ENCODE peak calls at places on chromosomes 13 and 19, in nine cellular contexts. One of them, this sample, is unnamed.

GRCh38 chr13:50227356-50227755 is 212.1 kb downstream of the KCNRG start:
- DNase-seq in ovary: no peak
- DNase-seq in stomach: no peak
- DNase-seq in transverse colon: no peak
- DNase-seq in tibial nerve: no peak
- DNase-seq in A549: no peak
- DNase-seq in HepG2: no peak
- DNase-seq in SK-N-SH: no peak
- DNase-seq in GM12878: no peak
- DNase-seq in this sample: no peak

GRCh38 chr13:33611016-33611805 is 206.7 kb upstream of the RFC3 start:
- DNase-seq in ovary: peak
- DNase-seq in stomach: peak
- DNase-seq in transverse colon: peak
- DNase-seq in tibial nerve: peak
- DNase-seq in A549: no peak
- DNase-seq in HepG2: peak
- DNase-seq in SK-N-SH: no peak
- DNase-seq in GM12878: no peak
- DNase-seq in this sample: peak

GRCh38 chr13:110876592-110876991 is 38.3 kb downstream of the ANKRD10 start:
- DNase-seq in ovary: no peak
- DNase-seq in stomach: no peak
- DNase-seq in transverse colon: no peak
- DNase-seq in tibial nerve: no peak
- DNase-seq in A549: no peak
- DNase-seq in HepG2: no peak
- DNase-seq in SK-N-SH: no peak
- DNase-seq in GM12878: no peak
- DNase-seq in this sample: no peak

GRCh38 chr19:3007975-3008374 is 21.1 kb downstream of the TLE2 start:
- DNase-seq in ovary: no peak
- DNase-seq in stomach: no peak
- DNase-seq in transverse colon: no peak
- DNase-seq in tibial nerve: no peak
- DNase-seq in A549: no peak
- DNase-seq in HepG2: no peak
- DNase-seq in SK-N-SH: no peak
- DNase-seq in GM12878: no peak
- DNase-seq in this sample: no peak

GRCh38 chr13:39422845-39423565 is 180.0 kb downstream of the LHFPL6 start:
- DNase-seq in ovary: no peak
- DNase-seq in stomach: no peak
- DNase-seq in transverse colon: no peak
- DNase-seq in tibial nerve: no peak
- DNase-seq in A549: no peak
- DNase-seq in HepG2: no peak
- DNase-seq in SK-N-SH: no peak
- DNase-seq in GM12878: no peak
- DNase-seq in this sample: no peak

GRCh38 chr13:85798999-85799646 is at the start of gene SLITRK6:
- DNase-seq in ovary: no peak
- DNase-seq in stomach: no peak
- DNase-seq in transverse colon: no peak
- DNase-seq in tibial nerve: no peak
- DNase-seq in A549: peak
- DNase-seq in HepG2: no peak
- DNase-seq in SK-N-SH: peak
- DNase-seq in GM12878: no peak
- DNase-seq in this sample: no peak

GRCh38 chr19:53655042-53655665 is 23.4 kb downstream of the DPRX start:
- DNase-seq in ovary: no peak
- DNase-seq in stomach: no peak
- DNase-seq in transverse colon: no peak
- DNase-seq in tibial nerve: no peak
- DNase-seq in A549: no peak
- DNase-seq in HepG2: no peak
- DNase-seq in SK-N-SH: no peak
- DNase-seq in GM12878: no peak
- DNase-seq in this sample: no peak

GRCh38 chr19:4373601-4374441 is 26.5 kb downstream of the SH3GL1 start:
- DNase-seq in ovary: peak
- DNase-seq in stomach: no peak
- DNase-seq in transverse colon: no peak
- DNase-seq in tibial nerve: no peak
- DNase-seq in A549: no peak
- DNase-seq in HepG2: no peak
- DNase-seq in SK-N-SH: no peak
- DNase-seq in GM12878: no peak
- DNase-seq in this sample: peak

GRCh38 chr19:3360494-3361383 is 5.6 kb upstream of the NFIC start:
- DNase-seq in ovary: peak
- DNase-seq in stomach: peak
- DNase-seq in transverse colon: peak
- DNase-seq in tibial nerve: no peak
- DNase-seq in A549: no peak
- DNase-seq in HepG2: no peak
- DNase-seq in SK-N-SH: peak
- DNase-seq in GM12878: no peak
- DNase-seq in this sample: peak

GRCh38 chr13:99407906-99408702 is 93.2 kb upstream of the TM9SF2 start:
- DNase-seq in ovary: no peak
- DNase-seq in stomach: no peak
- DNase-seq in transverse colon: no peak
- DNase-seq in tibial nerve: no peak
- DNase-seq in A549: no peak
- DNase-seq in HepG2: no peak
- DNase-seq in SK-N-SH: no peak
- DNase-seq in GM12878: no peak
- DNase-seq in this sample: no peak
- H3K4me3 ChIP-seq in ovary: no peak
- H3K4me3 ChIP-seq in stomach: no peak
- H3K4me3 ChIP-seq in transverse colon: no peak
- H3K4me3 ChIP-seq in tibial nerve: no peak
- H3K4me3 ChIP-seq in A549: no peak
- H3K4me3 ChIP-seq in HepG2: no peak
- H3K4me3 ChIP-seq in SK-N-SH: no peak
- H3K4me3 ChIP-seq in GM12878: no peak
- H3K4me3 ChIP-seq in this sample: no peak

GRCh38 chr13:112885242-112885781 is 83.7 kb upstream of the MCF2L start:
- DNase-seq in ovary: no peak
- DNase-seq in stomach: no peak
- DNase-seq in transverse colon: no peak
- DNase-seq in tibial nerve: no peak
- DNase-seq in A549: no peak
- DNase-seq in HepG2: no peak
- DNase-seq in SK-N-SH: no peak
- DNase-seq in GM12878: no peak
- DNase-seq in this sample: no peak

GRCh38 chr13:112883241-112883945 is 85.6 kb upstream of the MCF2L start:
- DNase-seq in ovary: no peak
- DNase-seq in stomach: no peak
- DNase-seq in transverse colon: no peak
- DNase-seq in tibial nerve: no peak
- DNase-seq in A549: no peak
- DNase-seq in HepG2: no peak
- DNase-seq in SK-N-SH: no peak
- DNase-seq in GM12878: no peak
- DNase-seq in this sample: no peak

GRCh38 chr13:112887557-112887991 is 81.4 kb upstream of the MCF2L start:
- DNase-seq in ovary: no peak
- DNase-seq in stomach: no peak
- DNase-seq in transverse colon: no peak
- DNase-seq in tibial nerve: no peak
- DNase-seq in A549: no peak
- DNase-seq in HepG2: no peak
- DNase-seq in SK-N-SH: no peak
- DNase-seq in GM12878: no peak
- DNase-seq in this sample: no peak

GRCh38 chr13:112887151-112887550 is 81.9 kb upstream of the MCF2L start:
- DNase-seq in ovary: no peak
- DNase-seq in stomach: no peak
- DNase-seq in transverse colon: no peak
- DNase-seq in tibial nerve: no peak
- DNase-seq in A549: no peak
- DNase-seq in HepG2: no peak
- DNase-seq in SK-N-SH: no peak
- DNase-seq in GM12878: no peak
- DNase-seq in this sample: no peak

DNA sequence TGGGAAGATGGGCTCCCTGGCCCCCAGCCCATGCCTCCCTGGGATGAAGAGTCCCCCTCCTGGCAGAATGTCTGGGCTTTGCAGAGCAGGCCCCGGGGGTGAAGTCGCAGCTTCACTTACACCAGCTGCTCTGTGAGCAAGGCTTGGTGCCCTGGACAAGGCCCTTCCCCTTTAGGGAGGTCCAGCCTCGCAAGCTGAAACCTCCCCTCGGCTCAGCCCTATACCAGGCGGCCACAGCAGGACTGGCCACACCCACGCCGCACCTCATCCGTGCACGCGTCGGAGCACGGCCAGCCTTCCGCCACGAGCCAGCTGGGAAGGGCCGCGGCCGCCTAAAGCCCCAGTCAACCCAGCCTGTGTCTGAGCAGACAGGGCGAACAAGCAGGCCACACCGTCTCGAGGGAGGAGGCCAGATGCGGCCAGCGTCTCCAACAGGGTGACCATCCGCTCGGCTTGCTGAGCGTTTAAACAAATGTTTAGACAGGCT is 83.2 kb upstream of the MCF2L start:
- DNase-seq in ovary: peak
- DNase-seq in stomach: peak
- DNase-seq in transverse colon: peak
- DNase-seq in tibial nerve: peak
- DNase-seq in A549: peak
- DNase-seq in HepG2: peak
- DNase-seq in SK-N-SH: peak
- DNase-seq in GM12878: no peak
- DNase-seq in this sample: peak
- TF ChIP-seq CTCF in ovary: no peak
- TF ChIP-seq CTCF in stomach: no peak
- TF ChIP-seq CTCF in transverse colon: no peak
- TF ChIP-seq CTCF in tibial nerve: no peak
- TF ChIP-seq CTCF in A549: no peak
- TF ChIP-seq CTCF in HepG2: no peak
- TF ChIP-seq CTCF in SK-N-SH: no peak
- TF ChIP-seq CTCF in GM12878: no peak
- TF ChIP-seq CTCF in this sample: no peak

DNA sequence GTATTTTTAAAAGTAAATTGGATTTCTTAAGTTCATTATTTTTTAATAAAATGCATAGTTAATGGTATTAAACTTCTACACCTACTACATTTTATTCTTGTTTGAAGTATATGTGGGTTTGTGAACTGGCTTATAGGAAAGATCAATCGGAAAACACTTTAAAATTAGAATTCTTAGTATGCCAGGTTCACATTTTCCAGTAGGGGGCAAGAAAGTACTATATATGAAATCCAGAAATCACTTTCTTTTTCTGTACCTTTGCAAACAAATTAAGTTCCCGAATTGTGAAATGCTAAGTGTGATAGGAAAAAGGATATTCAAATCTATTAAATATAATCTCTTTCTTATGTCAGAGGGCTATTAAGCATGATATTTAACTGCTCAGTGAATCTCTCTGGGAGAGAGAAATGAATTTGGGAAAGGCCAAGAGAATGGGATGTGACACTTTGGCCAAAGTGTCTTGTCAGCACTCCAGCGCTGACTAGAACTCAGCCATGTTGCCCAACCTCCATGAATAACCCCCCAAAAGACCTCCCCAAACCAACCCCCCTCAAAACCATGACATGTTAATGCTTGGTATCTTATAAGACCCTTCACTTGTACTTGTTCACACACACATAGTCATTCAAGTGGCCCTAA is 122.6 kb upstream of the SLC10A2 start:
- DNase-seq in ovary: no peak
- DNase-seq in stomach: no peak
- DNase-seq in transverse colon: no peak
- DNase-seq in tibial nerve: no peak
- DNase-seq in A549: peak
- DNase-seq in HepG2: no peak
- DNase-seq in SK-N-SH: peak
- DNase-seq in GM12878: no peak
- DNase-seq in this sample: no peak
- TF ChIP-seq EP300 in ovary: no peak
- TF ChIP-seq EP300 in stomach: no peak
- TF ChIP-seq EP300 in transverse colon: no peak
- TF ChIP-seq EP300 in tibial nerve: no peak
- TF ChIP-seq EP300 in A549: no peak
- TF ChIP-seq EP300 in HepG2: no peak
- TF ChIP-seq EP300 in SK-N-SH: no peak
- TF ChIP-seq EP300 in GM12878: no peak
- TF ChIP-seq EP300 in this sample: no peak

GRCh38 chr13:80473695-80474094 is 132.8 kb upstream of the SPRY2 start:
- DNase-seq in ovary: no peak
- DNase-seq in stomach: no peak
- DNase-seq in transverse colon: no peak
- DNase-seq in tibial nerve: no peak
- DNase-seq in A549: peak
- DNase-seq in HepG2: peak
- DNase-seq in SK-N-SH: no peak
- DNase-seq in GM12878: no peak
- DNase-seq in this sample: no peak

GRCh38 chr13:80465321-80465720 is 124.4 kb upstream of the SPRY2 start:
- DNase-seq in ovary: no peak
- DNase-seq in stomach: no peak
- DNase-seq in transverse colon: no peak
- DNase-seq in tibial nerve: no peak
- DNase-seq in A549: no peak
- DNase-seq in HepG2: no peak
- DNase-seq in SK-N-SH: no peak
- DNase-seq in GM12878: no peak
- DNase-seq in this sample: no peak

GRCh38 chr13:80475718-80476117 is 134.8 kb upstream of the SPRY2 start:
- DNase-seq in ovary: no peak
- DNase-seq in stomach: no peak
- DNase-seq in transverse colon: no peak
- DNase-seq in tibial nerve: no peak
- DNase-seq in A549: no peak
- DNase-seq in HepG2: no peak
- DNase-seq in SK-N-SH: no peak
- DNase-seq in GM12878: no peak
- DNase-seq in this sample: no peak

GRCh38 chr13:80469105-80469840 is 128.3 kb upstream of the SPRY2 start:
- DNase-seq in ovary: no peak
- DNase-seq in stomach: no peak
- DNase-seq in transverse colon: no peak
- DNase-seq in tibial nerve: no peak
- DNase-seq in A549: no peak
- DNase-seq in HepG2: no peak
- DNase-seq in SK-N-SH: no peak
- DNase-seq in GM12878: no peak
- DNase-seq in this sample: no peak

DNA sequence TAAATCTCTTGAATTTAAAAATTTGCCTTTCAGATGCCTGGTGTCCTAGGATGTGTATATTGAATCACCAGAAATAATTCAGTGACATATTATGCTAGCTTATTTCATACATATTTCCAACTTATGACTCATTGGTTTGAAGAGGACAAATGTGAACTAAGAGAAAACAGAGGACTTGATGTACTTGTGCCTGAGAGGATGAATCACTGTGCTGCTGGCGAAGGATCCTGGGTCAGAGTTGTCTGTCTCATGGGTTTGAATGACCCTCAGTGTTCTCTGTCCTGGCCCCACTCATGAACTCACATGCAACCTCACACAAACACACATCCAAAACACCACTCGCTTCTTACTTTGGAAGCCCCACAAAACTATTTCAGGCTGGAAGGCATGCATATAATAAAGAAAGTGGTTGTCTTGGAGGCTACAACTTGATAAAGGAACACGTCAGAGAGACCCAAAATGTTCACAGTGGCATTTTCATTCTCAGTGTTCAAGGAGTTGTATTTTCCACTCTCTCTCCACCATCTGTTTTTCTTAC is 129.0 kb upstream of the SPRY2 start:
- DNase-seq in ovary: peak
- DNase-seq in stomach: no peak
- DNase-seq in transverse colon: peak
- DNase-seq in tibial nerve: peak
- DNase-seq in A549: peak
- DNase-seq in HepG2: no peak
- DNase-seq in SK-N-SH: no peak
- DNase-seq in GM12878: no peak
- DNase-seq in this sample: peak
- H3K4me3 ChIP-seq in ovary: no peak
- H3K4me3 ChIP-seq in stomach: no peak
- H3K4me3 ChIP-seq in transverse colon: no peak
- H3K4me3 ChIP-seq in tibial nerve: no peak
- H3K4me3 ChIP-seq in A549: no peak
- H3K4me3 ChIP-seq in HepG2: no peak
- H3K4me3 ChIP-seq in SK-N-SH: no peak
- H3K4me3 ChIP-seq in GM12878: no peak
- H3K4me3 ChIP-seq in this sample: no peak

This sample was measured in sigmoid colon.